ENCODE peak calls at places on chromosome 11, in four cellular contexts. M, E, G and V are unnamed samples. For H3K4me1, the result is how much of the 10 kb centered on the place peaks cover.

GRCh38 chr11:65482306-65482850 is 16.5 kb upstream of the MALAT1 start:
- DNase-seq in M (no peak), E (no peak), G (no peak), V (no peak)

GRCh38 chr11:49316180-49316579 is 107.8 kb upstream of the FOLH1 start:
- DNase-seq in M (no peak), E (no peak), G (no peak), V (no peak)

GRCh38 chr11:117819096-117820040 is 5.2 kb downstream of the FXYD2 start:
- DNase-seq in M (no peak), E (peak), G (peak), V (peak)

GRCh38 chr11:130407978-130408377 is 20.4 kb downstream of the ADAMTS8 start:
- DNase-seq in M (no peak), E (no peak), G (peak), V (peak)

GRCh38 chr11:27497284-27497866 is 9.2 kb downstream of the LIN7C start:
- DNase-seq in M (no peak), E (no peak), G (no peak), V (no peak)

GRCh38 chr11:69253028-69253427 is 40.9 kb upstream of the MYEOV start:
- DNase-seq in M (no peak), E (no peak), G (no peak), V (no peak)

GRCh38 chr11:27462543-27462942 is 10.0 kb downstream of the LGR4 start:
- DNase-seq in M (no peak), E (no peak), G (no peak), V (no peak)

GRCh38 chr11:35031869-35032268 is 107.1 kb upstream of the CD44 start:
- DNase-seq in M (no peak), E (no peak), G (no peak), V (no peak)

GRCh38 chr11:14764899-14765527 is 121.4 kb downstream of the PDE3B start:
- DNase-seq in M (no peak), E (no peak), G (no peak), V (no peak)

GRCh38 chr11:394034-394857 is at the start of gene PKP3:
- DNase-seq in M (peak), E (peak), G (no peak), V (no peak)

GRCh38 chr11:72239296-72239848 is 4.6 kb downstream of the PHOX2A start:
- DNase-seq in M (peak), E (no peak), G (peak), V (peak)
- H3K4me3 ChIP-seq in M (peak), E (no peak), G (peak), V (peak)

GRCh38 chr11:75475767-75476650 is 43.0 kb upstream of the KLHL35 start:
- DNase-seq in M (no peak), E (no peak), G (peak), V (peak)
- H3K27ac ChIP-seq in M (peak), E (peak), G (peak), V (peak)

GRCh38 chr11:59212744-59213573 is at the start of gene MPEG1:
- DNase-seq in M (no peak), E (no peak), G (no peak), V (no peak)
- H3K4me1 ChIP-seq in M (under half), E (under half), G (under half), V (under half)

GRCh38 chr11:17828311-17828751 is 93.8 kb downstream of the KCNC1 start:
- DNase-seq in M (no peak), E (peak), G (peak), V (peak)

GRCh38 chr11:17831883-17832282 is 97.3 kb downstream of the KCNC1 start:
- DNase-seq in M (no peak), E (no peak), G (no peak), V (no peak)

GRCh38 chr11:17831228-17831627 is 96.6 kb downstream of the KCNC1 start:
- DNase-seq in M (no peak), E (no peak), G (no peak), V (no peak)

GRCh38 chr11:17822021-17822781 is 87.6 kb downstream of the KCNC1 start:
- DNase-seq in M (no peak), E (no peak), G (no peak), V (no peak)

GRCh38 chr11:17827006-17827405 is 92.4 kb downstream of the KCNC1 start:
- DNase-seq in M (no peak), E (no peak), G (no peak), V (no peak)
- H3K4me3 ChIP-seq in M (no peak), E (no peak), G (no peak), V (no peak)

GRCh38 chr11:64285885-64286800 is 495 bp downstream of the GPR137 start:
- DNase-seq in M (no peak), E (peak), G (no peak), V (no peak)
- H3K27ac ChIP-seq in M (peak), E (peak), G (peak), V (peak)

DNA sequence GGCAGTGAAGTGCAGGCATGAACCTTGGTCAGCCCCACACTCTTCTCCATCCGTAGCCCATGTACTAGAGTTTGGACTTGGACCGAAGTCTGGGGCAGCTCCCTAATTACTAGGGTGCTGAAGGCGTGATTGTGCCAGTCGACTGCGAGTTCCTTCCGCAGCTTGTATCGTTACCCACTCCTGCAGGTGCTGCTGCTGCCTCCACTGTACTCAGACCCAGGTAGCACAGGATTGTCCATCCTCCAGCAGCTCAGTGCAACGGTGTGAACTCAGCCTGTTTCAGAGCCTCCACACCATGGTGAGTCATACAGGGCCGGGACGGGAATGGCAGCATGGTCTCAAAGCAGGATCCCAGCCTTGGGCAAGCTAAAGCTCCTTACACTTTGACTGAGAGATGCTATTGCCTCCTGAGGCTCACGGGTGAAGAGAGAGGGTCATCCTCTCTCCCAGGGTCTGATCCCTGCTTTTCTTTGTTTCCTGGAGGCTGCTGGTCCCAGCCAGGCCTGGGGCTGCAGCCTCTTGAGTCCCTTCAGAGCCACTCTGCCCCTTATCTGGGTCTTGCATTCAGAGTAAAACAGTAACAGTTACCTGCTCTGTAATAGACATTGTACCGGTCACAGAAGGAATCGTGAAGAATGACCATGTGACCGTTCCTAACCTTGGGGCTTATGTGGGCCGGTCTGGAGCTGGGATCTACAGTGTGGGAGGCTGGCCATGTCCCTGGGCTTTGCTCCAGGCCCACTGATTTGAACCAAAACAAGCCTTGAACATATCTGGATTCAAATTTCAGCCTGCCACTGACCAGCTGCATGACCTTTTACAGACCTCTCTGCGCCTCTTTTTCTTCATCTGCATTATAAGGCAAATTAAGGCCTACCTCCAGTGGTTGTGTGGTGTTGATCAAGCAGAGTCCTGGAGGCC is 1.7 kb downstream of the TKFC start:
- DNase-seq in M (no peak), E (peak), G (no peak), V (no peak)
- H3K4me1 ChIP-seq in M (under half), E (under half), G (under half), V (under half)